ENCODE peak calls at places on chromosomes 2 and 18, in nine cellular contexts. A is AG04449; M is HT1080; E is adrenal gland; Q is CD8-positive, alpha-beta memory T cell; R is osteocyte; H is NCI-H526; C is activated B cell treated with CpG ODN at 0.5 μM for 24 hours; I is pons. F is an unnamed sample.

GRCh38 chr18:48942086-48942485 is 8.7 kb downstream of the SMAD7 start:
- DNase-seq in A (no peak), M (no peak), E (no peak), Q (no peak), R (no peak), H (no peak), C (no peak), I (no peak), F (no peak)

GRCh38 chr2:83058683-83059082 is 1400.4 kb downstream of the SUCLG1 start:
- DNase-seq in A (no peak), M (peak), E (no peak), Q (no peak), R (no peak), H (no peak), C (no peak), I (no peak), F (no peak)

GRCh38 chr2:73238149-73238548 is 4.0 kb downstream of the CCT7 start:
- DNase-seq in A (no peak), M (no peak), E (no peak), Q (no peak), R (no peak), H (no peak), C (no peak), I (no peak), F (no peak)

GRCh38 chr2:145702305-145702704 is 1182.4 kb upstream of the ZEB2 start:
- DNase-seq in A (no peak), M (no peak), E (no peak), Q (no peak), R (no peak), H (no peak), C (no peak), I (no peak), F (no peak)

GRCh38 chr18:42181474-42181873 is 226.4 kb downstream of the PIK3C3 start:
- DNase-seq in A (no peak), M (no peak), E (no peak), Q (no peak), R (no peak), H (no peak), C (no peak), I (no peak), F (no peak)

GRCh38 chr2:125167820-125168219 is 1142.7 kb downstream of the CNTNAP5 start:
- DNase-seq in A (peak), M (peak), E (no peak), Q (no peak), R (no peak), H (no peak), C (no peak), I (no peak), F (no peak)

GRCh38 chr2:173990970-173991819 is 26.0 kb upstream of the SP3 start:
- DNase-seq in A (no peak), M (no peak), E (peak), Q (no peak), R (no peak), H (no peak), C (peak), I (no peak), F (peak)

GRCh38 chr2:161905389-161906046 is 168.5 kb downstream of the DPP4 start:
- DNase-seq in A (no peak), M (peak), E (no peak), Q (no peak), R (no peak), H (peak), C (no peak), I (no peak), F (no peak)

GRCh38 chr2:1482253-1482675 is 69.0 kb downstream of the TPO start:
- DNase-seq in A (no peak), M (no peak), E (no peak), Q (no peak), R (no peak), H (no peak), C (no peak), I (no peak), F (no peak)

GRCh38 chr2:219426534-219427136 is 8.0 kb upstream of the SPEG start:
- DNase-seq in A (no peak), M (no peak), E (no peak), Q (no peak), R (no peak), H (no peak), C (no peak), I (no peak), F (no peak)

GRCh38 chr18:14086459-14087231 is 45.6 kb downstream of the ZNF519 start:
- DNase-seq in A (no peak), M (peak), E (peak), Q (no peak), R (no peak), H (no peak), C (no peak), I (peak), F (no peak)

GRCh38 chr2:21890041-21890440 is 766.3 kb downstream of the TDRD15 start:
- DNase-seq in A (no peak), M (no peak), E (no peak), Q (no peak), R (no peak), H (no peak), C (no peak), I (peak), F (no peak)

GRCh38 chr2:215556979-215557378 is 121.1 kb upstream of the FN1 start:
- DNase-seq in A (no peak), M (peak), E (no peak), Q (no peak), R (no peak), H (no peak), C (no peak), I (no peak), F (no peak)

GRCh38 chr2:237509905-237510304 is 22.9 kb downstream of the MLPH start:
- DNase-seq in A (no peak), M (no peak), E (no peak), Q (no peak), R (no peak), H (no peak), C (no peak), I (no peak), F (no peak)

GRCh38 chr18:61236476-61237057 is 96.7 kb upstream of the CDH20 start:
- DNase-seq in A (no peak), M (no peak), E (no peak), Q (no peak), R (no peak), H (no peak), C (no peak), I (no peak), F (no peak)

GRCh38 chr2:154710685-154711084 is 12.2 kb downstream of the KCNJ3 start:
- DNase-seq in A (no peak), M (no peak), E (no peak), Q (no peak), R (no peak), H (no peak), C (no peak), I (no peak), F (no peak)

F was measured in esophagus muscularis mucosa.